ENCODE peak calls at places on chromosomes 3 and 15, in ten cellular contexts. L is adrenal gland, S is NCI-H1092 treated with DMSO at 0.1 percent for 48 hours, Z is OCI-LY7, M is NAMALWA, Q is fibroblast of the aortic adventitia, X is astrocyte of the spinal cord, Y is Calu3, W is mucosa of descending colon, O is activated B cell treated with CpG ODN at 0.5 μM for 24 hours. K is an unnamed sample.

GRCh38 chr3:45940004-45940780 is 3.1 kb upstream of the CXCR6 start:
- DNase-seq in S (no peak), O (no peak), L (no peak), X (no peak), Y (no peak), M (no peak), Q (no peak), Z (no peak), W (no peak), K (no peak)

GRCh38 chr3:160676547-160677303 is at the start of gene ARL14:
- DNase-seq in Q (peak; percentile 65), M (no peak), X (peak; percentile 63), Y (peak; percentile 87), L (no peak), S (no peak), O (no peak), Z (no peak), W (no peak), K (peak; percentile 59)

GRCh38 chr3:4734454-4734853 is 241.3 kb downstream of the ITPR1 start:
- DNase-seq in O (no peak), M (no peak), W (no peak), Y (no peak), Q (no peak), Z (no peak), X (no peak), S (peak; percentile 43), L (no peak), K (no peak)

GRCh38 chr15:81189583-81190283 is 6.9 kb upstream of the IL16 start:
- DNase-seq in M (no peak), W (no peak), Q (peak; percentile 97), O (no peak), Z (no peak), S (no peak), X (peak; percentile 69), L (no peak), Y (no peak), K (no peak)

GRCh38 chr3:62318365-62318751 is 55.0 kb downstream of the FEZF2 start:
- DNase-seq in Q (no peak), Z (no peak), M (no peak), O (no peak), L (no peak), Y (peak; percentile 1), S (no peak), X (no peak), W (no peak), K (no peak)

GRCh38 chr3:123760817-123761216 is 123.3 kb downstream of the MYLK start:
- DNase-seq in L (no peak), X (no peak), S (no peak), Q (no peak), Z (no peak), O (no peak), Y (no peak), M (no peak), W (no peak), K (no peak)

GRCh38 chr3:62084558-62084957 is 288.8 kb downstream of the FEZF2 start:
- DNase-seq in Y (no peak), W (no peak), Z (no peak), X (peak; percentile 9), Q (no peak), S (no peak), M (no peak), O (no peak), L (no peak), K (peak; percentile 13)

GRCh38 chr15:42465520-42466259 is 25.3 kb downstream of the ZNF106 start:
- DNase-seq in X (no peak), Q (no peak), Y (no peak), O (no peak), L (no peak), S (no peak), Z (no peak), W (no peak), M (no peak), K (no peak)

GRCh38 chr3:42750834-42751233 is 22.2 kb downstream of the CCDC13 start:
- DNase-seq in L (peak; percentile 10), Z (no peak), O (no peak), S (no peak), Q (no peak), W (no peak), Y (no peak), X (no peak), M (no peak), K (no peak)

GRCh38 chr15:25611603-25612002 is 172.8 kb upstream of the UBE3A start:
- DNase-seq in Y (no peak), W (no peak), X (no peak), L (no peak), Z (no peak), M (no peak), O (no peak), S (no peak), Q (peak; percentile 22), K (no peak)

GRCh38 chr15:95300958-95301357 is 1029.5 kb upstream of the NR2F2 start:
- DNase-seq in W (no peak), M (no peak), Q (peak; percentile 85), X (no peak), S (no peak), Y (no peak), L (no peak), O (no peak), Z (no peak), K (peak; percentile 93)

GRCh38 chr3:15215996-15216395 is 9.9 kb downstream of the CAPN7 start:
- DNase-seq in X (no peak), M (peak; percentile 26), L (no peak), W (no peak), S (no peak), Z (peak; percentile 20), Q (peak; percentile 47), O (no peak), Y (no peak), K (no peak)

GRCh38 chr3:155236473-155236872 is 57.0 kb downstream of the STRIT1 start:
- DNase-seq in Y (no peak), Q (no peak), X (no peak), Z (no peak), O (no peak), W (no peak), M (no peak), L (no peak), S (no peak), K (no peak)

K was measured in dermis blood vessel endothelial cell.